ENCODE peak calls at places on chromosome 6, in five cellular contexts. Q, F, R, B and W are unnamed samples.

GRCh38 chr6:151291145-151292055 is 51.6 kb downstream of the AKAP12 start:
- DNase-seq in B (peak), F (peak), R (no peak), Q (no peak), W (peak)

GRCh38 chr6:33206027-33206863 is 1.8 kb downstream of the HSD17B8 start:
- DNase-seq in R (no peak), Q (no peak), B (no peak), F (peak), W (no peak)

GRCh38 chr6:37522836-37523235 is 23.1 kb upstream of the CCDC167 start:
- DNase-seq in R (no peak), B (no peak), F (no peak), Q (no peak), W (no peak)

GRCh38 chr6:112331306-112331705 is 15.8 kb upstream of the RFPL4B start:
- DNase-seq in F (no peak), Q (no peak), R (no peak), B (no peak), W (no peak)

GRCh38 chr6:3453410-3453809 is 3.4 kb downstream of the SLC22A23 start:
- DNase-seq in Q (no peak), B (no peak), F (no peak), R (no peak), W (no peak)

GRCh38 chr6:21375206-21375605 is 218.3 kb upstream of the SOX4 start:
- DNase-seq in B (no peak), R (no peak), F (no peak), Q (no peak), W (no peak)

GRCh38 chr6:20098267-20098876 is 113.9 kb downstream of the MBOAT1 start:
- DNase-seq in B (no peak), F (no peak), R (no peak), Q (no peak), W (no peak)

GRCh38 chr6:52904562-52905279 is 4.8 kb downstream of the GSTA3 start:
- DNase-seq in R (no peak), F (no peak), B (no peak), Q (no peak), W (no peak)

GRCh38 chr6:136822051-136822378 is 377 bp upstream of the PEX7 start:
- DNase-seq in F (no peak), R (no peak), Q (no peak), B (peak), W (no peak)

GRCh38 chr6:167778497-167779122 is 48.1 kb upstream of the AFDN start:
- DNase-seq in F (no peak), R (no peak), B (peak), Q (peak), W (no peak)

GRCh38 chr6:167779993-167780655 is 46.6 kb upstream of the AFDN start:
- DNase-seq in Q (no peak), B (no peak), R (no peak), F (no peak), W (no peak)

GRCh38 chr6:167779123-167779992 is 47.4 kb upstream of the AFDN start:
- DNase-seq in Q (no peak), R (no peak), F (no peak), B (no peak), W (no peak)

GRCh38 chr6:167782698-167783517 is 43.8 kb upstream of the AFDN start:
- DNase-seq in R (no peak), Q (no peak), F (no peak), B (peak), W (no peak)

GRCh38 chr6:167781066-167781767 is 45.5 kb upstream of the AFDN start:
- DNase-seq in F (no peak), B (peak), Q (no peak), R (no peak), W (no peak)
- H3K27ac ChIP-seq in F (no peak), B (no peak), Q (no peak), R (no peak), W (no peak)

GRCh38 chr6:116017546-116018276 is 43.0 kb downstream of the FRK start:
- DNase-seq in Q (no peak), F (no peak), R (no peak), B (no peak), W (no peak)
- H3K27ac ChIP-seq in Q (peak), F (no peak), R (no peak), B (peak), W (no peak)

GRCh38 chr6:29681811-29682210 is 859 bp upstream of the ZFP57 start:
- DNase-seq in R (no peak), F (no peak), B (no peak), Q (no peak), W (no peak)

GRCh38 chr6:29678114-29678513 is 2.8 kb downstream of the ZFP57 start:
- DNase-seq in R (no peak), F (no peak), B (no peak), Q (no peak), W (no peak)

GRCh38 chr6:29680416-29680815 is 536 bp downstream of the ZFP57 start:
- DNase-seq in Q (no peak), F (no peak), B (no peak), R (no peak), W (no peak)

GRCh38 chr6:29679962-29680361 is 990 bp downstream of the ZFP57 start:
- DNase-seq in Q (no peak), F (no peak), R (no peak), B (no peak), W (no peak)

GRCh38 chr6:29680904-29681303 is at the start of gene ZFP57:
- DNase-seq in F (no peak), R (no peak), B (no peak), Q (no peak), W (no peak)
- H3K27ac ChIP-seq in F (no peak), R (no peak), B (no peak), Q (no peak), W (no peak)

GRCh38 chr6:79694623-79695311 is 63.6 kb downstream of the SH3BGRL2 start:
- DNase-seq in F (no peak), Q (no peak), B (no peak), R (no peak), W (no peak)
- H3K27ac ChIP-seq in F (no peak), Q (no peak), B (no peak), R (no peak), W (no peak)

GRCh38 chr6:6593876-6594275 is 5.4 kb downstream of the LY86 start:
- DNase-seq in Q (no peak), F (no peak), R (peak), B (no peak), W (peak)

GRCh38 chr6:6590530-6590929 is 2.0 kb downstream of the LY86 start:
- DNase-seq in Q (no peak), R (peak), B (no peak), F (no peak), W (no peak)

GRCh38 chr6:6595025-6595424 is 6.5 kb downstream of the LY86 start:
- DNase-seq in Q (no peak), R (no peak), B (no peak), F (no peak), W (no peak)

GRCh38 chr6:6591778-6592388 is 3.4 kb downstream of the LY86 start:
- DNase-seq in R (peak), Q (no peak), F (no peak), B (no peak), W (no peak)

DNA sequence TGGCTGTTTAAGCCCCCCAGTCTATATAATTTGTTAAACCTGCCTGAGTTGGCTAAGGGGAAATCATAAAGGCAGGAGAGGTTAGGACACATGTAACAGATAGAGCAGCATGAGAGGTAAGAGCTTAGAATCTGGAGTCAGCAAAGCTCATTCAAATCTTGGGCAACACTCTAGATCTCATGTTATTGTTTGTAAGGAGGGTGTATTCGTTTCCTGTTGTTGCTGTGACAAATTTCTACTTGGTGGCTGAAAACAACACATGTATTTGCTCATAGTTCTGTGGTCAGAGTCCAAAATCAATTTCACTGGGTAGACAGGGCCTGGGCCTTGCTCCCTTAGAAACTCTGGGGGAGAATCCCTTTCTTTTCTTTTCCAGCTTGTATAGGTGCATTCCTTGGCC is 4.3 kb downstream of the LY86 start:
- DNase-seq in B (no peak), F (no peak), R (no peak), Q (no peak), W (no peak)
- H3K27ac ChIP-seq in B (no peak), F (no peak), R (peak), Q (no peak), W (no peak)